ENCODE peak calls at places on chromosomes 16 and 17, in nine cellular contexts. One of them, this sample, is unnamed.

GRCh38 chr16:8402981-8403853 is 187.1 kb downstream of the TMEM114 start:
- DNase-seq in AG04450: no peak
- DNase-seq in body of pancreas: no peak
- DNase-seq in naive thymus-derived CD4-positive, alpha-beta T cell: no peak
- DNase-seq in endodermal cell: no peak
- DNase-seq in tibial nerve: no peak
- DNase-seq in heart right ventricle: no peak
- DNase-seq in stomach: no peak
- DNase-seq in neural progenitor cell: peak; percentile 30
- DNase-seq in this sample: no peak

GRCh38 chr17:76398523-76399174 is 14.2 kb downstream of the SPHK1 start:
- DNase-seq in AG04450: no peak
- DNase-seq in body of pancreas: no peak
- DNase-seq in naive thymus-derived CD4-positive, alpha-beta T cell: no peak
- DNase-seq in endodermal cell: no peak
- DNase-seq in tibial nerve: no peak
- DNase-seq in heart right ventricle: no peak
- DNase-seq in stomach: no peak
- DNase-seq in neural progenitor cell: no peak
- DNase-seq in this sample: no peak

GRCh38 chr17:78133971-78134898 is 3.7 kb downstream of the TMC8 start:
- DNase-seq in AG04450: no peak
- DNase-seq in body of pancreas: peak; percentile 66
- DNase-seq in naive thymus-derived CD4-positive, alpha-beta T cell: peak; percentile 79
- DNase-seq in endodermal cell: peak; percentile 98
- DNase-seq in tibial nerve: no peak
- DNase-seq in heart right ventricle: no peak
- DNase-seq in stomach: peak; percentile 76
- DNase-seq in neural progenitor cell: peak; percentile 87
- DNase-seq in this sample: peak; percentile 89

GRCh38 chr17:41639492-41640473 is 15.4 kb upstream of the KRT17 start:
- DNase-seq in AG04450: no peak
- DNase-seq in body of pancreas: no peak
- DNase-seq in naive thymus-derived CD4-positive, alpha-beta T cell: no peak
- DNase-seq in endodermal cell: no peak
- DNase-seq in tibial nerve: no peak
- DNase-seq in heart right ventricle: no peak
- DNase-seq in stomach: no peak
- DNase-seq in neural progenitor cell: no peak
- DNase-seq in this sample: no peak

GRCh38 chr17:46964315-46965265 is 14.5 kb downstream of the RPRML start:
- DNase-seq in AG04450: no peak
- DNase-seq in body of pancreas: no peak
- DNase-seq in naive thymus-derived CD4-positive, alpha-beta T cell: no peak
- DNase-seq in endodermal cell: peak; percentile 91
- DNase-seq in tibial nerve: no peak
- DNase-seq in heart right ventricle: no peak
- DNase-seq in stomach: no peak
- DNase-seq in neural progenitor cell: peak; percentile 73
- DNase-seq in this sample: no peak

GRCh38 chr17:57324060-57324459 is 67.7 kb downstream of the MSI2 start:
- DNase-seq in AG04450: no peak
- DNase-seq in body of pancreas: no peak
- DNase-seq in naive thymus-derived CD4-positive, alpha-beta T cell: no peak
- DNase-seq in endodermal cell: no peak
- DNase-seq in tibial nerve: no peak
- DNase-seq in heart right ventricle: no peak
- DNase-seq in stomach: no peak
- DNase-seq in neural progenitor cell: no peak
- DNase-seq in this sample: no peak

GRCh38 chr17:2782030-2782429 is 14.2 kb upstream of the RAP1GAP2 start:
- DNase-seq in AG04450: peak; percentile 15
- DNase-seq in body of pancreas: no peak
- DNase-seq in naive thymus-derived CD4-positive, alpha-beta T cell: no peak
- DNase-seq in endodermal cell: no peak
- DNase-seq in tibial nerve: no peak
- DNase-seq in heart right ventricle: no peak
- DNase-seq in stomach: no peak
- DNase-seq in neural progenitor cell: no peak
- DNase-seq in this sample: no peak

GRCh38 chr17:38729368-38729885 is 714 bp upstream of the CISD3 start:
- DNase-seq in AG04450: no peak
- DNase-seq in body of pancreas: no peak
- DNase-seq in naive thymus-derived CD4-positive, alpha-beta T cell: no peak
- DNase-seq in endodermal cell: no peak
- DNase-seq in tibial nerve: no peak
- DNase-seq in heart right ventricle: no peak
- DNase-seq in stomach: no peak
- DNase-seq in neural progenitor cell: no peak
- DNase-seq in this sample: no peak

GRCh38 chr17:74433421-74434121 is 1.7 kb downstream of the GPRC5C start:
- DNase-seq in AG04450: no peak
- DNase-seq in body of pancreas: peak; percentile 54
- DNase-seq in naive thymus-derived CD4-positive, alpha-beta T cell: no peak
- DNase-seq in endodermal cell: peak; percentile 81
- DNase-seq in tibial nerve: no peak
- DNase-seq in heart right ventricle: no peak
- DNase-seq in stomach: peak; percentile 59
- DNase-seq in neural progenitor cell: peak; percentile 51
- DNase-seq in this sample: no peak

GRCh38 chr16:46728804-46729203 is 19.3 kb downstream of the MYLK3 start:
- DNase-seq in AG04450: no peak
- DNase-seq in body of pancreas: no peak
- DNase-seq in naive thymus-derived CD4-positive, alpha-beta T cell: no peak
- DNase-seq in endodermal cell: no peak
- DNase-seq in tibial nerve: no peak
- DNase-seq in heart right ventricle: no peak
- DNase-seq in stomach: no peak
- DNase-seq in neural progenitor cell: no peak
- DNase-seq in this sample: no peak

GRCh38 chr17:27256225-27257030 is 37.5 kb upstream of the WSB1 start:
- DNase-seq in AG04450: peak; percentile 63
- DNase-seq in body of pancreas: no peak
- DNase-seq in naive thymus-derived CD4-positive, alpha-beta T cell: no peak
- DNase-seq in endodermal cell: no peak
- DNase-seq in tibial nerve: no peak
- DNase-seq in heart right ventricle: no peak
- DNase-seq in stomach: no peak
- DNase-seq in neural progenitor cell: no peak
- DNase-seq in this sample: no peak

GRCh38 chr17:5563451-5563850 is 20.9 kb downstream of the NLRP1 start:
- DNase-seq in AG04450: no peak
- DNase-seq in body of pancreas: no peak
- DNase-seq in naive thymus-derived CD4-positive, alpha-beta T cell: no peak
- DNase-seq in endodermal cell: no peak
- DNase-seq in tibial nerve: no peak
- DNase-seq in heart right ventricle: no peak
- DNase-seq in stomach: no peak
- DNase-seq in neural progenitor cell: no peak
- DNase-seq in this sample: no peak

GRCh38 chr17:74619077-74619673 is 4.4 kb downstream of the CD300E start:
- DNase-seq in AG04450: no peak
- DNase-seq in body of pancreas: no peak
- DNase-seq in naive thymus-derived CD4-positive, alpha-beta T cell: no peak
- DNase-seq in endodermal cell: no peak
- DNase-seq in tibial nerve: no peak
- DNase-seq in heart right ventricle: no peak
- DNase-seq in stomach: no peak
- DNase-seq in neural progenitor cell: no peak
- DNase-seq in this sample: no peak

GRCh38 chr17:36602030-36602737 is 801 bp downstream of the MRM1 start:
- DNase-seq in AG04450: no peak
- DNase-seq in body of pancreas: no peak
- DNase-seq in naive thymus-derived CD4-positive, alpha-beta T cell: no peak
- DNase-seq in endodermal cell: peak; percentile 77
- DNase-seq in tibial nerve: no peak
- DNase-seq in heart right ventricle: no peak
- DNase-seq in stomach: no peak
- DNase-seq in neural progenitor cell: peak; percentile 42
- DNase-seq in this sample: no peak

GRCh38 chr17:45826919-45827628 is 17.6 kb upstream of the SPPL2C start:
- DNase-seq in AG04450: no peak
- DNase-seq in body of pancreas: no peak
- DNase-seq in naive thymus-derived CD4-positive, alpha-beta T cell: no peak
- DNase-seq in endodermal cell: no peak
- DNase-seq in tibial nerve: no peak
- DNase-seq in heart right ventricle: no peak
- DNase-seq in stomach: no peak
- DNase-seq in neural progenitor cell: no peak
- DNase-seq in this sample: no peak

GRCh38 chr17:64653325-64653984 is 8.7 kb downstream of the SMURF2 start:
- DNase-seq in AG04450: no peak
- DNase-seq in body of pancreas: no peak
- DNase-seq in naive thymus-derived CD4-positive, alpha-beta T cell: no peak
- DNase-seq in endodermal cell: no peak
- DNase-seq in tibial nerve: no peak
- DNase-seq in heart right ventricle: no peak
- DNase-seq in stomach: no peak
- DNase-seq in neural progenitor cell: no peak
- DNase-seq in this sample: no peak

GRCh38 chr17:65071861-65072260 is 15.3 kb upstream of the GNA13 start:
- DNase-seq in AG04450: no peak
- DNase-seq in body of pancreas: no peak
- DNase-seq in naive thymus-derived CD4-positive, alpha-beta T cell: no peak
- DNase-seq in endodermal cell: no peak
- DNase-seq in tibial nerve: no peak
- DNase-seq in heart right ventricle: no peak
- DNase-seq in stomach: no peak
- DNase-seq in neural progenitor cell: no peak
- DNase-seq in this sample: no peak

GRCh38 chr16:84497418-84497817 is 7.0 kb downstream of the MEAK7 start:
- DNase-seq in AG04450: no peak
- DNase-seq in body of pancreas: no peak
- DNase-seq in naive thymus-derived CD4-positive, alpha-beta T cell: no peak
- DNase-seq in endodermal cell: peak; percentile 16
- DNase-seq in tibial nerve: no peak
- DNase-seq in heart right ventricle: no peak
- DNase-seq in stomach: no peak
- DNase-seq in neural progenitor cell: no peak
- DNase-seq in this sample: no peak

DNA sequence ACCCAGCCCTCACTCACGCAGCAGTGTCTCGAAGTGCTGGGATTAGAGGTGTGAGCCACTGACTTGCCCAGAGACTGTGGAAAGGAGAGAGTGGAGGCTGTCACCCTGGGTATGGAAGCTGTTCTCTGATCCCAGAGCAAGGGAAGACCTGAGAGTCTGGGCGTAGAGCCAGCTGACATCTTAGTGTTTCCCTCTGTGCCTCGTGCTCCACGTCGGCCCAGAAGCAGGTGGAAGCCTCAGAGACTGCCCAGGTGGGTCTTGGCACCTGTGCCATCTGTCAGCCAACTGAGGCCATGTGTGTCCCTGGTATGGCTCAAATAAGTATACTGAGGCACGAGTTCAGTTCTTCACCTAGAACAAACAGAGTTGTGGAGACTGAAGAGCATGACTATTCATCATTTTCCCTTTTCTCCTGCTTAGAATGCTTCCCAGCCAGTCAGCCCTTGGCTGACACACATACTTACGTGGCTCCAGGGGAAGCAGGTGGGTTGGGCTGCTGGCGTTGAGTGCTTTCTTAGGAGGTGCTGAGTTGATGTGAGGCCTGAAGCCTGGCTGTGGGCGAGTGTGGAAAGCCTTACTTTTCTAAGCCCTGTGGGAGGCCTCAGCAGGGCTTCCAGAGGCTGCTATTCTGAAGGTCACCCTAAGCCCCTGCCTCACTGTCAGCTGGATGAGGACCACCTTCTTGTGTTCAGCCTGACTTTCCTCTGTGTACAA is 8.1 kb downstream of the CTRL start:
- DNase-seq in AG04450: no peak
- DNase-seq in body of pancreas: peak; percentile 76
- DNase-seq in naive thymus-derived CD4-positive, alpha-beta T cell: no peak
- DNase-seq in endodermal cell: no peak
- DNase-seq in tibial nerve: no peak
- DNase-seq in heart right ventricle: no peak
- DNase-seq in stomach: no peak
- DNase-seq in neural progenitor cell: no peak
- DNase-seq in this sample: no peak
- H3K27ac ChIP-seq in AG04450: no peak overlapping the region
- H3K27ac ChIP-seq in body of pancreas: peak overlapping the region; percentile 39
- H3K27ac ChIP-seq in naive thymus-derived CD4-positive, alpha-beta T cell: no peak overlapping the region
- H3K27ac ChIP-seq in endodermal cell: no peak overlapping the region
- H3K27ac ChIP-seq in tibial nerve: no peak overlapping the region
- H3K27ac ChIP-seq in heart right ventricle: no peak overlapping the region
- H3K27ac ChIP-seq in stomach: no peak overlapping the region
- H3K27ac ChIP-seq in neural progenitor cell: no peak overlapping the region
- H3K27ac ChIP-seq in this sample: no peak overlapping the region

DNA sequence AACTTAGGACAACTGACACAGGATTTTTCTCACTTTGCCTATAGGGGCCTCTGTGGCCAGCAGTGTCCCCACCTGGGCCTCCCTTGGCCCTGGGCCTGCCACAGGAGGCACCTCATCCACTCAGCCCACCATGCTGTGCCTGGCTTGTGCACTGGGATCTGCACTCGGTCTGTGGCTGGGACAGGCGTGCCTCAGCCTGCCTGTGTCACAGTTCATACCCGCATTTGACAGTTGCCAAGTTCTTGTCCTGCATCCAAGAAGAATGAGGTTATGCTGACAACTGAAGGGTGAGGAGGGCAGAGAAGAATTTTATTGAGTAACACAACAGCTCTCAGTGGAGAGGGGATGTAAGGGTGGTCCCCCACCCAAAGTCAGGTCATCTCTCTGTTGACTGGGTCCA is 36.0 kb downstream of the ZFP90 start:
- DNase-seq in AG04450: no peak
- DNase-seq in body of pancreas: no peak
- DNase-seq in naive thymus-derived CD4-positive, alpha-beta T cell: no peak
- DNase-seq in endodermal cell: peak; percentile 20
- DNase-seq in tibial nerve: no peak
- DNase-seq in heart right ventricle: no peak
- DNase-seq in stomach: no peak
- DNase-seq in neural progenitor cell: no peak
- DNase-seq in this sample: no peak
- H3K9me3 ChIP-seq in AG04450: peaks cover 61% of the 10 kb centered on the region
- H3K9me3 ChIP-seq in body of pancreas: no peaks in the 10 kb centered on the region
- H3K9me3 ChIP-seq in naive thymus-derived CD4-positive, alpha-beta T cell: peaks cover 87% of the 10 kb centered on the region
- H3K9me3 ChIP-seq in endodermal cell: peaks cover 90% of the 10 kb centered on the region
- H3K9me3 ChIP-seq in tibial nerve: peaks cover 12% of the 10 kb centered on the region
- H3K9me3 ChIP-seq in heart right ventricle: peaks cover 16% of the 10 kb centered on the region
- H3K9me3 ChIP-seq in stomach: peaks cover 90% of the 10 kb centered on the region
- H3K9me3 ChIP-seq in neural progenitor cell: peaks cover 12% of the 10 kb centered on the region
- H3K9me3 ChIP-seq in this sample: peaks cover 21% of the 10 kb centered on the region

GRCh38 chr16:72645526-72645925 is 402.4 kb downstream of the ZFHX3 start:
- DNase-seq in AG04450: no peak
- DNase-seq in body of pancreas: no peak
- DNase-seq in naive thymus-derived CD4-positive, alpha-beta T cell: no peak
- DNase-seq in endodermal cell: no peak
- DNase-seq in tibial nerve: no peak
- DNase-seq in heart right ventricle: no peak
- DNase-seq in stomach: no peak
- DNase-seq in neural progenitor cell: no peak
- DNase-seq in this sample: no peak
- H3K27ac ChIP-seq in AG04450: no peak overlapping the region
- H3K27ac ChIP-seq in body of pancreas: no peak overlapping the region
- H3K27ac ChIP-seq in naive thymus-derived CD4-positive, alpha-beta T cell: no peak overlapping the region
- H3K27ac ChIP-seq in endodermal cell: no peak overlapping the region
- H3K27ac ChIP-seq in tibial nerve: no peak overlapping the region
- H3K27ac ChIP-seq in heart right ventricle: no peak overlapping the region
- H3K27ac ChIP-seq in stomach: no peak overlapping the region
- H3K27ac ChIP-seq in neural progenitor cell: no peak overlapping the region
- H3K27ac ChIP-seq in this sample: no peak overlapping the region

GRCh38 chr17:13492351-13493122 is 109.2 kb downstream of the HS3ST3A1 start:
- DNase-seq in AG04450: no peak
- DNase-seq in body of pancreas: no peak
- DNase-seq in naive thymus-derived CD4-positive, alpha-beta T cell: no peak
- DNase-seq in endodermal cell: no peak
- DNase-seq in tibial nerve: no peak
- DNase-seq in heart right ventricle: no peak
- DNase-seq in stomach: no peak
- DNase-seq in neural progenitor cell: no peak
- DNase-seq in this sample: no peak
- H3K9me3 ChIP-seq in AG04450: peaks cover 4% of the 10 kb centered on the region
- H3K9me3 ChIP-seq in body of pancreas: no peaks in the 10 kb centered on the region
- H3K9me3 ChIP-seq in naive thymus-derived CD4-positive, alpha-beta T cell: no peaks in the 10 kb centered on the region
- H3K9me3 ChIP-seq in endodermal cell: no peaks in the 10 kb centered on the region
- H3K9me3 ChIP-seq in tibial nerve: no peaks in the 10 kb centered on the region
- H3K9me3 ChIP-seq in heart right ventricle: no peaks in the 10 kb centered on the region
- H3K9me3 ChIP-seq in stomach: no peaks in the 10 kb centered on the region
- H3K9me3 ChIP-seq in neural progenitor cell: no peaks in the 10 kb centered on the region
- H3K9me3 ChIP-seq in this sample: no peaks in the 10 kb centered on the region